ENCODE peak calls at places on chromosomes 7 and 10, in ten cellular contexts. O, Q, L, J, H, S, T, B, C and N are unnamed samples.

GRCh38 chr10:5090551-5090950 is 3.7 kb upstream of the AKR1C3 start:
- DNase-seq in O (no peak), Q (no peak), L (no peak), J (no peak), H (no peak), S (no peak), T (no peak), B (no peak), C (no peak), N (no peak)

GRCh38 chr7:37732253-37732652 is 48.7 kb downstream of the GPR141 start:
- DNase-seq in O (peak), Q (no peak), L (peak), J (no peak), H (no peak), S (no peak), T (no peak), B (peak), C (no peak), N (no peak)

GRCh38 chr10:17077251-17077904 is 52.2 kb downstream of the CUBN start:
- DNase-seq in O (peak), Q (no peak), L (no peak), J (no peak), H (no peak), S (peak), T (no peak), B (no peak), C (peak), N (no peak)

GRCh38 chr7:133315332-133316040 is 62.6 kb downstream of the EXOC4 start:
- DNase-seq in O (peak), Q (no peak), L (no peak), J (no peak), H (no peak), S (peak), T (no peak), B (no peak), C (peak), N (no peak)

GRCh38 chr7:110224643-110225042 is 866.3 kb upstream of the LRRN3 start:
- DNase-seq in O (no peak), Q (no peak), L (no peak), J (no peak), H (no peak), S (no peak), T (no peak), B (no peak), C (no peak), N (no peak)

GRCh38 chr10:110649652-110650264 is 5.6 kb downstream of the RBM20 start:
- DNase-seq in O (no peak), Q (no peak), L (no peak), J (no peak), H (no peak), S (no peak), T (no peak), B (peak), C (peak), N (no peak)

GRCh38 chr7:129784437-129784782 is 168.3 kb downstream of the UBE2H start:
- DNase-seq in O (no peak), Q (no peak), L (no peak), J (no peak), H (no peak), S (no peak), T (no peak), B (no peak), C (no peak), N (peak)

GRCh38 chr7:113828581-113828980 is 90.2 kb downstream of the PPP1R3A start:
- DNase-seq in O (no peak), Q (no peak), L (no peak), J (no peak), H (no peak), S (no peak), T (no peak), B (no peak), C (no peak), N (no peak)

GRCh38 chr7:27533777-27534176 is 128.9 kb downstream of the HIBADH start:
- DNase-seq in O (no peak), Q (no peak), L (no peak), J (no peak), H (no peak), S (no peak), T (no peak), B (no peak), C (no peak), N (no peak)

GRCh38 chr10:12782537-12782936 is 219.0 kb downstream of the CCDC3 start:
- DNase-seq in O (peak), Q (no peak), L (peak), J (peak), H (no peak), S (peak), T (no peak), B (peak), C (no peak), N (no peak)

GRCh38 chr7:149799397-149800168 is 26.2 kb upstream of the ZNF467 start:
- DNase-seq in O (no peak), Q (no peak), L (peak), J (peak), H (peak), S (no peak), T (no peak), B (peak), C (no peak), N (no peak)

GRCh38 chr7:113629244-113629643 is 289.6 kb downstream of the PPP1R3A start:
- DNase-seq in O (peak), Q (no peak), L (no peak), J (no peak), H (no peak), S (no peak), T (no peak), B (no peak), C (no peak), N (no peak)

GRCh38 chr7:23308754-23309153 is 9.6 kb downstream of the MALSU1 start:
- DNase-seq in O (no peak), Q (no peak), L (no peak), J (no peak), H (no peak), S (no peak), T (no peak), B (no peak), C (no peak), N (no peak)

GRCh38 chr7:136947347-136947746 is 78.9 kb downstream of the CHRM2 start:
- DNase-seq in O (peak), Q (no peak), L (no peak), J (no peak), H (no peak), S (no peak), T (no peak), B (no peak), C (peak), N (no peak)

GRCh38 chr7:111018960-111019835 is 71.7 kb upstream of the LRRN3 start:
- DNase-seq in O (no peak), Q (no peak), L (no peak), J (no peak), H (no peak), S (no peak), T (no peak), B (no peak), C (no peak), N (no peak)

GRCh38 chr7:1085910-1086421 is 1.9 kb upstream of the GPER1 start:
- DNase-seq in O (peak), Q (no peak), L (no peak), J (no peak), H (no peak), S (peak), T (no peak), B (no peak), C (peak), N (no peak)

GRCh38 chr10:47420305-47421056 is 36.4 kb upstream of the ZNF488 start:
- DNase-seq in O (no peak), Q (no peak), L (no peak), J (no peak), H (no peak), S (no peak), T (no peak), B (no peak), C (no peak), N (no peak)

GRCh38 chr7:159078193-159078910 is 66.3 kb downstream of the VIPR2 start:
- DNase-seq in O (no peak), Q (no peak), L (no peak), J (no peak), H (no peak), S (no peak), T (no peak), B (no peak), C (no peak), N (no peak)

GRCh38 chr10:69641261-69641980 is 11.4 kb downstream of the FAM241B start:
- DNase-seq in O (peak), Q (no peak), L (no peak), J (peak), H (no peak), S (peak), T (peak), B (no peak), C (peak), N (no peak)

GRCh38 chr7:108310351-108310750 is 145.9 kb downstream of the NRCAM start:
- DNase-seq in O (peak), Q (no peak), L (no peak), J (no peak), H (no peak), S (no peak), T (no peak), B (no peak), C (peak), N (no peak)

GRCh38 chr10:133264455-133264854 is 12.2 kb downstream of the ADAM8 start:
- DNase-seq in O (no peak), Q (no peak), L (no peak), J (no peak), H (no peak), S (no peak), T (no peak), B (no peak), C (no peak), N (no peak)

GRCh38 chr10:89206402-89207180 is 526 bp downstream of the CH25H start:
- DNase-seq in O (peak), Q (no peak), L (peak), J (peak), H (peak), S (peak), T (peak), B (peak), C (peak), N (peak)

GRCh38 chr7:3897430-3898385 is 596.7 kb downstream of the SDK1 start:
- DNase-seq in O (peak), Q (no peak), L (peak), J (peak), H (peak), S (no peak), T (no peak), B (peak), C (peak), N (no peak)

GRCh38 chr10:114327537-114328277 is 76.6 kb downstream of the AFAP1L2 start:
- DNase-seq in O (no peak), Q (no peak), L (no peak), J (no peak), H (no peak), S (no peak), T (no peak), B (no peak), C (no peak), N (no peak)

GRCh38 chr7:105876964-105877601 is 684 bp upstream of the ATXN7L1 start:
- DNase-seq in O (peak), Q (no peak), L (peak), J (peak), H (no peak), S (peak), T (peak), B (peak), C (peak), N (peak)

GRCh38 chr7:94375167-94375566 is 19.5 kb upstream of the COL1A2 start:
- DNase-seq in O (peak), Q (no peak), L (peak), J (peak), H (no peak), S (peak), T (no peak), B (no peak), C (peak), N (peak)

GRCh38 chr7:138741453-138741735 is 40.2 kb upstream of the SVOPL start:
- DNase-seq in O (no peak), Q (no peak), L (no peak), J (no peak), H (no peak), S (no peak), T (no peak), B (no peak), C (no peak), N (no peak)

GRCh38 chr10:124627851-124628675 is 116.1 kb downstream of the FAM53B start:
- DNase-seq in O (no peak), Q (no peak), L (no peak), J (no peak), H (no peak), S (no peak), T (no peak), B (no peak), C (no peak), N (no peak)

GRCh38 chr7:77565917-77566316 is 28.8 kb downstream of the PTPN12 start:
- DNase-seq in O (peak), Q (no peak), L (no peak), J (no peak), H (no peak), S (peak), T (no peak), B (peak), C (peak), N (no peak)

GRCh38 chr10:122286872-122287271 is 15.8 kb downstream of the BTBD16 start:
- DNase-seq in O (peak), Q (no peak), L (no peak), J (no peak), H (no peak), S (peak), T (no peak), B (peak), C (peak), N (peak)

GRCh38 chr7:1569016-1569415 is 816 bp downstream of the PSMG3 start:
- DNase-seq in O (peak), Q (no peak), L (no peak), J (no peak), H (no peak), S (no peak), T (no peak), B (peak), C (peak), N (no peak)